ENCODE peak calls at places on chromosomes 13 and 19, in four cellular contexts. S, N, T and F are unnamed samples.

GRCh38 chr13:60756306-60756705 is 359.3 kb downstream of the TDRD3 start:
- DNase-seq in N (no peak), S (no peak), T (no peak), F (no peak)

GRCh38 chr19:52492201-52492960 is 35.1 kb upstream of the ZNF808 start:
- DNase-seq in T (no peak), N (no peak), S (peak; percentile 1), F (no peak)

GRCh38 chr13:50467156-50467814 is 376.2 kb downstream of the DLEU7 start:
- DNase-seq in T (no peak), N (no peak), S (no peak), F (no peak)

GRCh38 chr19:1223018-1223855 is 14.6 kb downstream of the CBARP start:
- DNase-seq in T (no peak), N (peak; percentile 61), S (peak; percentile 76), F (peak; percentile 42)

GRCh38 chr19:31127132-31127967 is 221.9 kb downstream of the TSHZ3 start:
- DNase-seq in T (no peak), S (no peak), N (peak; percentile 82), F (peak; percentile 99)

GRCh38 chr13:100423375-100423774 is 165.2 kb downstream of the GGACT start:
- DNase-seq in S (no peak), N (no peak), T (no peak), F (peak; percentile 56)

GRCh38 chr19:30620354-30620753 is 248.2 kb downstream of the ZNF536 start:
- DNase-seq in T (no peak), S (no peak), N (no peak), F (no peak)

GRCh38 chr13:105291987-105292386 is 1243.5 kb downstream of the EFNB2 start:
- DNase-seq in N (no peak), S (no peak), T (no peak), F (no peak)

GRCh38 chr19:4139614-4140236 is 13.7 kb upstream of the CREB3L3 start:
- DNase-seq in N (peak; percentile 72), T (peak; percentile 48), S (peak; percentile 82), F (peak; percentile 31)

GRCh38 chr13:62084728-62085127 is 669.1 kb upstream of the PCDH20 start:
- DNase-seq in S (no peak), T (no peak), N (no peak), F (no peak)

DNA sequence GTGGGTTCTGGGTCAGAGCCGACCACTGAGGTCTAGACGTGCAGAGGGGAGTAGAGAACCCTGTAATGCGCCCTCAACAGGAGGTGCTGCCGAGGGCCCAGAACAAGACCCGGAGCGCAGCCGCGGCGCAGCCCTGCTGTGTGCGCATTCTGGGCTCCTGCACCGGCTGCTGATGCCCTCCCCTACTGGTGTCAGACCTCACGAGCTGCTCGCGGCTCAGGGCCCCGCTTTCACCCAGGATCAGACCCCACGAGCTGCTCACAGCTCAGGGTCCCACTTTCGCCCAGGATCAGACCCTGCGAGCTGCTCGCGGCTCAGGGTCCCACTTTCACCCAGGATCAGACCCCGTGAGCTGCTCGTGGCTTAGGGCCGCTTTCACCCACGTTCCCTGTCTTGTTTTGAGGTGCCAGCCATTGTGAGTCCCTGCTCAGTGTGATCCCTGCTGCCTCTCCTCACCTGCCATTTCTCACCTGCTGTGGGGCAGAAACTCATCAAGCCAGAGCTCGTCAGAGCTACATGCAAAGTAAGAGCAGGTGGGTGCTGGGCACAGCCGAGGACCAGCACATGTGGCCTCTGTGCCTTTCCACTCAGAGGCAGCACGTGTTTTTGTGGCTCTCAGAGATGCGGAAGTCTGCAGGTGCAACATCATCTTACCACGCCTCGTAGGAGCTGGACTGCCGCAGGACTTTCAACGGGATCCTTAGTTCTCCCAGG is 47.0 kb upstream of the C13orf46 start:
- DNase-seq in N (no peak), S (no peak), T (no peak), F (no peak)
- TF ChIP-seq RCOR1 in N (no peak), S (no peak), T (no peak), F (no peak)

GRCh38 chr13:52411629-52412028 is 5.7 kb upstream of the THSD1 start:
- DNase-seq in S (no peak), N (peak; percentile 79), T (peak; percentile 16), F (peak; percentile 81)

GRCh38 chr13:52406629-52407028 is 657 bp upstream of the THSD1 start:
- DNase-seq in S (no peak), T (no peak), N (no peak), F (no peak)

GRCh38 chr13:52405369-52405766 is 604 bp downstream of the THSD1 start:
- DNase-seq in N (peak; percentile 1), S (peak; percentile 41), T (no peak), F (no peak)

DNA sequence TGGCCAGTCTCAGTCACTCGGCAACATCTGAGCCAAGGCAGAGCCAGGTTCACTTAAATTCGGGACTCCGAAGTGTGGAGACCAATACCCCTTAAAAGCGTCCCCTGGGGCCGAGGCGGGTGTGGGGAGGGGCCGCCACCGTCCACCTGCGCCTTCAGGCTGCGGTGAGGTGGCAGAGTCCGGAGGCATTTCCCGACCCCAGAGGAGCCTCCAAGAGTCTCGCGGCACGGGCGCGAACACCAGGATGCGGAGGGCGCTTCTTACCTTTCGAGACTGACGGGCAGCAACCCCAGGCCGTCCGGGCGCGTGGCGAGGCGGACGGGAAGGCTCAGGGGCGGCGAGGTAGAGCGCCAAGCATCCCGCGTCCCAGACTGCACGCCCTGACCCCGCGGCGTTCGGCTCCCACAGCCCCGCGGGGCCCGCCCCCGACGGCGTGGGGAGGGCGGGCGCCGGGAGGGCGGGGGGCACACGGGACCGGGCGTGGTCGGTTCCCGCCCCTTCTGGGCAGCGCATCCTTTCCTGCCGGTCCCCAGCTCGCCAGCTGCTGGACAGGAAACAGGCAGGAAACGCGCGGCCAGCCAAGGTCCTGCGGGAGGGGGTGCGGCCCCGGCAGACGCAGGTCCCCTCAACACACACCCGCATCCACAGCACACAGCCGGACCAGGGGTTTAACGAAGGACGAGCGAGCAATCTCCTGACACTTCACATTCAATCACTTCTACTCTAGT is at the start of gene THSD1:
- DNase-seq in S (peak; percentile 87), T (no peak), N (peak; percentile 54), F (peak; percentile 41)
- TF ChIP-seq RCOR1 in S (no peak), T (no peak), N (no peak), F (no peak)

GRCh38 chr13:35140831-35141230 is 198.8 kb downstream of the NBEA start:
- DNase-seq in T (no peak), S (no peak), N (no peak), F (no peak)
- TF ChIP-seq RCOR1 in T (no peak), S (no peak), N (no peak), F (no peak)

DNA sequence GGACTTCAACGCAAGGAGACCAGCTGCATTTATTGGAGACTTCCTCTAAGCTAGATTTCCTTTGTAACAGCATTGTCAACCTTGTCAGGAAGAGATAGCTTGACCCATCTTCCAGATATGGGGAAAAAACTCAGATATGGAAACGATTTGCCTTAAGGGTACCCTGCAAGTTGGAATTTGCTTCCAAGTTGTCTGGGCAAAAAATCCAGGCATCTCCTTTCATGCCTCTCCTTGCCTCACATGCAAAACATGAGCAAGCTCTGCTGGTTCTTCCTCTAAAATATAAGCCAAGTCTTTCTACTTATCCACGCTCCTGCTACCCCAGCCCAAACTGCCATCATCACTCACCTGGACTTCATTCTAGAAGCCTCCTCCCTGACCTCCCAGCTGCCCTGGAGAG is 6.4 kb upstream of the DNMT1 start:
- DNase-seq in T (no peak), N (no peak), S (no peak), F (no peak)
- TF ChIP-seq RCOR1 in T (no peak), N (no peak), S (no peak), F (no peak)

GRCh38 chr19:32691952-32692726 is 518 bp downstream of the NUDT19 start:
- DNase-seq in T (no peak), N (peak; percentile 85), S (peak; percentile 81), F (peak; percentile 69)

GRCh38 chr19:32687681-32688080 is 3.9 kb upstream of the NUDT19 start:
- DNase-seq in S (no peak), T (no peak), N (no peak), F (no peak)

GRCh38 chr19:32686847-32687450 is 4.7 kb upstream of the NUDT19 start:
- DNase-seq in S (no peak), N (no peak), T (no peak), F (no peak)

GRCh38 chr19:32691291-32691951 is at the start of gene NUDT19:
- DNase-seq in S (peak; percentile 93), T (peak; percentile 62), N (peak; percentile 94), F (peak; percentile 73)

DNA sequence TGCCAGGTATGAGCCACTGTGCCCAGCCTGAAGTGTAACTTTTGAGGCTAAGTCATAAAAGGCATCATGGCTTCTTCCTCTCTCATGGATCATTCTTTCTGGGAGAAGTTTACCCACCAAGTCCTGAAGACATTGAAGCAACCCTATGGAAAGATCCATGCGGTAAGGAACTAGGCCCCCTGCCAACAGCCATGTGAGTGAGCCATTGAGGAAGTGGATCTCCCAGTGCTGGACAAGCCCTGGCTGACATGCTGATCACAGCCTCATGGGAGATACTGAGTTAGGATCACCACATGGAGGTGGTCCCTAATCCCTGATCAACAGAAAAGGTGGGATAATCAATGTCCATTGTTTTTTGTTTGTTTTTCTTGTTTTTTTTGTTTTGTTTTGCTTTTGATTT is 3.3 kb upstream of the NUDT19 start:
- DNase-seq in S (no peak), N (no peak), T (no peak), F (peak; percentile 71)
- TF ChIP-seq RCOR1 in S (no peak), N (no peak), T (no peak), F (no peak)

GRCh38 chr13:27079421-27079958 is 92.1 kb downstream of the USP12 start:
- DNase-seq in T (no peak), S (no peak), N (no peak), F (peak; percentile 67)
- TF ChIP-seq RCOR1 in T (no peak), S (no peak), N (no peak), F (no peak)

GRCh38 chr19:46607441-46607841 is 6.3 kb downstream of the CALM3 start:
- DNase-seq in T (no peak), S (peak; percentile 6), N (no peak), F (no peak)
- TF ChIP-seq RCOR1 in T (no peak), S (no peak), N (no peak), F (no peak)

GRCh38 chr13:98874029-98874397 is 103.9 kb downstream of the DOCK9 start:
- DNase-seq in N (no peak), T (no peak), S (no peak), F (no peak)

GRCh38 chr13:98877466-98877865 is 100.4 kb downstream of the DOCK9 start:
- DNase-seq in N (no peak), S (no peak), T (no peak), F (no peak)

GRCh38 chr13:98873377-98874028 is 104.4 kb downstream of the DOCK9 start:
- DNase-seq in T (no peak), N (peak; percentile 17), S (no peak), F (no peak)

GRCh38 chr13:98877936-98878335 is 99.9 kb downstream of the DOCK9 start:
- DNase-seq in N (no peak), T (no peak), S (no peak), F (no peak)

DNA sequence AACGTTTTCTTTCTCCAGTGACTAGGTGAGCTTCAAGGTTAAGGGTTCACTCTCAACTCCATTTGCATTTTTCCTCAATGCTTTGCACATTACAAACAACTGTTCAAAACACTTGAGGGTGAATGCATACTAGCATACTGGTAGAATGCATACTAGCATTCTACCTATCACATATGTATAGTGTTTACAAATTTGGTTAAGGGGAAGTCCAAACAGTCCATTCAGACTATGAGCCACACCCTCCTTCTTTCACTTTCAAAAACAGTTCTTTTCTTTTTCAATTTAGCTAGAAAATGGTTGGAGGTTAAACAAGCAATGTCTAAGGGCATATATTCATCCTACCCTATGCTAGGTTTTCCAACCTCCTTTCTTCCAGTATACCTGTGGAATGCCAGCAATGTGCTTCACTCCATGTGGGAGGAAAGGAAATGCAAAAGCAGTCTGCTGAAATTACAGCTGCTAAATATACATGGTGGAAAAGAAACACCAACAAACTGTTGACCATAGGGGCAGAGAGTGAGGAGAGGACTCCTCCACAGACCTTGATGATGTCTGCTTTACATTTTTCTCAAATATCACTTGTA is 102.6 kb downstream of the DOCK9 start:
- DNase-seq in T (no peak), S (no peak), N (no peak), F (no peak)
- TF ChIP-seq RCOR1 in T (no peak), S (no peak), N (no peak), F (no peak)